ENCODE peak calls at places on chromosomes 5 and 9, in four cellular contexts. One of them, this sample, is unnamed.
A peak's percentile ranks its signal among the peaks of the same experiment; 100 is the strongest.

GRCh38 chr5:115165790-115166189 is 3.9 kb downstream of the TRIM36 start:
- DNase-seq in memory B cell: no peak
- DNase-seq in EH: no peak
- DNase-seq in cardiac fibroblast: no peak
- DNase-seq in this sample: no peak

GRCh38 chr5:76789991-76790571 is 28.7 kb upstream of the F2RL1 start:
- DNase-seq in memory B cell: no peak
- DNase-seq in EH: no peak
- DNase-seq in cardiac fibroblast: peak; percentile 93
- DNase-seq in this sample: no peak

GRCh38 chr9:76866689-76867088 is 39.2 kb downstream of the PRUNE2 start:
- DNase-seq in memory B cell: no peak
- DNase-seq in EH: peak; percentile 95
- DNase-seq in cardiac fibroblast: peak; percentile 95
- DNase-seq in this sample: no peak

GRCh38 chr5:25448646-25449045 is 803.9 kb upstream of the CDH10 start:
- DNase-seq in memory B cell: no peak
- DNase-seq in EH: no peak
- DNase-seq in cardiac fibroblast: no peak
- DNase-seq in this sample: no peak

GRCh38 chr9:88007291-88007650 is 32.9 kb upstream of the CDK20 start:
- DNase-seq in memory B cell: no peak
- DNase-seq in EH: no peak
- DNase-seq in cardiac fibroblast: no peak
- DNase-seq in this sample: peak; percentile 37

GRCh38 chr9:104810421-104811339 is 46.8 kb downstream of the NIPSNAP3B start:
- DNase-seq in memory B cell: no peak
- DNase-seq in EH: peak; percentile 38
- DNase-seq in cardiac fibroblast: peak; percentile 61
- DNase-seq in this sample: no peak

GRCh38 chr5:14185336-14186131 is 42.4 kb downstream of the TRIO start:
- DNase-seq in memory B cell: no peak
- DNase-seq in EH: peak; percentile 91
- DNase-seq in cardiac fibroblast: peak; percentile 92
- DNase-seq in this sample: no peak

GRCh38 chr9:15813076-15813475 is 260.2 kb downstream of the CCDC171 start:
- DNase-seq in memory B cell: no peak
- DNase-seq in EH: no peak
- DNase-seq in cardiac fibroblast: no peak
- DNase-seq in this sample: no peak

GRCh38 chr5:136028782-136029742 is at the start of gene TGFBI:
- DNase-seq in memory B cell: no peak
- DNase-seq in EH: peak; percentile 72
- DNase-seq in cardiac fibroblast: peak; percentile 71
- DNase-seq in this sample: no peak

GRCh38 chr9:110116543-110116885 is 91.4 kb downstream of the C9orf152 start:
- DNase-seq in memory B cell: no peak
- DNase-seq in EH: peak; percentile 97
- DNase-seq in cardiac fibroblast: peak; percentile 99
- DNase-seq in this sample: no peak

GRCh38 chr9:129552064-129552463 is 68.8 kb downstream of the C9orf50 start:
- DNase-seq in memory B cell: no peak
- DNase-seq in EH: peak; percentile 50
- DNase-seq in cardiac fibroblast: no peak
- DNase-seq in this sample: no peak

GRCh38 chr9:14153310-14153720 is 160.6 kb downstream of the NFIB start:
- DNase-seq in memory B cell: no peak
- DNase-seq in EH: no peak
- DNase-seq in cardiac fibroblast: peak; percentile 41
- DNase-seq in this sample: no peak

GRCh38 chr9:84235516-84235915 is 105.0 kb downstream of the SLC28A3 start:
- DNase-seq in memory B cell: no peak
- DNase-seq in EH: no peak
- DNase-seq in cardiac fibroblast: no peak
- DNase-seq in this sample: no peak

GRCh38 chr9:27468450-27469110 is 55.5 kb upstream of the IFNK start:
- DNase-seq in memory B cell: no peak
- DNase-seq in EH: no peak
- DNase-seq in cardiac fibroblast: peak; percentile 22
- DNase-seq in this sample: no peak

GRCh38 chr5:128974567-128974966 is 9.3 kb downstream of the SLC27A6 start:
- DNase-seq in memory B cell: no peak
- DNase-seq in EH: no peak
- DNase-seq in cardiac fibroblast: no peak
- DNase-seq in this sample: no peak